ENCODE peak calls at places on chromosomes 16 and 17, in nine cellular contexts. M is CD8-positive, alpha-beta memory T cell; C is effector memory CD4-positive, alpha-beta T cell; H is GM12878; G is CD8-positive, alpha-beta T cell; I is HAP-1; Q is NT2/D1; J is tibial artery; Y is iPS DF 6.9. P is an unnamed sample. For H3K4me1, the result is how much of the 10 kb centered on the place peaks cover.

GRCh38 chr16:1193143-1193824 is 31.8 kb downstream of the TPSG1 start:
- DNase-seq in C (no peak), J (no peak), I (no peak), Q (no peak), Y (no peak), H (no peak), G (no peak), M (no peak), P (no peak)

GRCh38 chr16:49003022-49003421 is 278.6 kb downstream of the CBLN1 start:
- DNase-seq in Y (no peak), M (no peak), I (no peak), G (no peak), H (no peak), C (no peak), Q (no peak), J (no peak), P (no peak)

GRCh38 chr16:79598341-79599181 is 2.0 kb downstream of the MAF start:
- DNase-seq in Y (no peak), J (peak), I (peak), G (peak), Q (peak), C (peak), M (no peak), H (no peak), P (peak)

GRCh38 chr16:49015189-49015540 is 266.5 kb downstream of the CBLN1 start:
- DNase-seq in J (no peak), M (no peak), Q (no peak), H (no peak), C (no peak), G (no peak), I (no peak), Y (no peak), P (no peak)

GRCh38 chr16:84722068-84722467 is 22.3 kb downstream of the USP10 start:
- DNase-seq in J (no peak), C (no peak), Y (no peak), H (no peak), M (no peak), G (no peak), I (no peak), Q (no peak), P (no peak)

GRCh38 chr16:71360378-71360777 is 1.9 kb downstream of the CALB2 start:
- DNase-seq in G (no peak), H (no peak), I (no peak), M (no peak), Y (no peak), J (no peak), C (no peak), Q (no peak), P (no peak)

GRCh38 chr16:51971184-51971583 is 575.8 kb downstream of the TOX3 start:
- DNase-seq in G (no peak), H (no peak), J (no peak), C (no peak), Y (peak), M (no peak), I (no peak), Q (peak), P (no peak)

GRCh38 chr17:31388770-31389672 is 2.5 kb upstream of the RAB11FIP4 start:
- DNase-seq in Y (no peak), C (no peak), M (peak), Q (no peak), H (no peak), J (no peak), I (no peak), G (peak), P (no peak)

GRCh38 chr17:63497708-63498483 is 21.0 kb downstream of the ACE start:
- DNase-seq in Y (no peak), C (no peak), G (no peak), J (no peak), M (no peak), H (no peak), I (no peak), Q (no peak), P (no peak)

GRCh38 chr16:87830673-87831420 is 38.5 kb downstream of the SLC7A5 start:
- DNase-seq in G (no peak), Q (no peak), Y (no peak), I (no peak), H (no peak), C (no peak), J (no peak), M (no peak), P (no peak)

GRCh38 chr16:19696961-19697360 is 21.1 kb downstream of the KNOP1 start:
- DNase-seq in M (peak), C (no peak), H (no peak), I (no peak), Y (no peak), J (no peak), G (no peak), Q (no peak), P (no peak)

GRCh38 chr17:30323895-30324319 is 9.9 kb downstream of the TMIGD1 start:
- DNase-seq in M (no peak), J (peak), H (no peak), C (no peak), I (no peak), Y (no peak), G (peak), Q (no peak), P (peak)

GRCh38 chr17:66691644-66692500 is 143.0 kb upstream of the CACNG5 start:
- DNase-seq in J (no peak), Y (no peak), C (no peak), Q (no peak), G (peak), I (no peak), M (no peak), H (no peak), P (no peak)

GRCh38 chr17:57995076-57995956 is 7.3 kb upstream of the VEZF1 start:
- DNase-seq in M (peak), C (peak), H (no peak), Q (no peak), I (peak), Y (peak), G (peak), J (peak), P (peak)

GRCh38 chr16:73025111-73025505 is 22.8 kb downstream of the ZFHX3 start:
- DNase-seq in G (no peak), Q (no peak), J (no peak), C (no peak), Y (no peak), I (no peak), H (no peak), M (no peak), P (no peak)

GRCh38 chr16:79847101-79847500 is 246.6 kb upstream of the MAF start:
- DNase-seq in Q (no peak), H (no peak), I (no peak), M (no peak), G (no peak), J (no peak), C (no peak), Y (no peak), P (no peak)

GRCh38 chr17:82287849-82288601 is 14.5 kb upstream of the CSNK1D start:
- DNase-seq in G (no peak), Q (no peak), H (no peak), I (peak), J (no peak), Y (no peak), C (no peak), M (no peak), P (peak)

GRCh38 chr17:11351479-11351878 is 110.5 kb downstream of the SHISA6 start:
- DNase-seq in Y (no peak), C (no peak), I (no peak), Q (no peak), H (no peak), J (no peak), M (no peak), G (no peak), P (no peak)

GRCh38 chr16:48246066-48246465 is 1.3 kb downstream of the ABCC11 start:
- DNase-seq in G (no peak), I (peak), C (no peak), Q (no peak), M (no peak), Y (no peak), J (no peak), H (no peak), P (no peak)

GRCh38 chr17:81941484-81942166 is 4.5 kb upstream of the PYCR1 start:
- DNase-seq in I (no peak), Y (no peak), Q (no peak), C (no peak), H (no peak), J (no peak), M (no peak), G (no peak), P (peak)

GRCh38 chr16:25135239-25135878 is 23.8 kb downstream of the LCMT1 start:
- DNase-seq in G (no peak), I (no peak), M (no peak), H (no peak), C (no peak), J (no peak), Y (no peak), Q (no peak), P (no peak)

GRCh38 chr17:76735586-76736348 is 1.4 kb downstream of the SRSF2 start:
- DNase-seq in G (no peak), I (no peak), M (no peak), H (no peak), C (no peak), J (no peak), Y (no peak), Q (no peak), P (no peak)

GRCh38 chr16:6349725-6350124 is 982.9 kb upstream of the RBFOX1 start:
- DNase-seq in G (no peak), Q (no peak), H (no peak), Y (no peak), J (no peak), I (no peak), M (no peak), C (no peak), P (no peak)

GRCh38 chr17:72139213-72139612 is 18.4 kb downstream of the SOX9 start:
- DNase-seq in Q (no peak), H (no peak), M (no peak), C (no peak), I (no peak), J (no peak), Y (no peak), G (no peak), P (no peak)

GRCh38 chr17:39867084-39867890 is 715 bp upstream of the ZPBP2 start:
- DNase-seq in Q (no peak), M (peak), C (peak), Y (no peak), I (no peak), H (peak), G (peak), J (no peak), P (no peak)

GRCh38 chr17:57391076-57391825 is 134.9 kb downstream of the MSI2 start:
- DNase-seq in J (no peak), I (peak), C (no peak), H (no peak), M (no peak), G (no peak), Y (no peak), Q (no peak), P (no peak)

GRCh38 chr16:57480127-57480753 is 6.1 kb downstream of the DOK4 start:
- DNase-seq in Q (no peak), G (no peak), I (no peak), H (no peak), Y (no peak), M (no peak), J (peak), C (no peak), P (peak)

GRCh38 chr17:13813347-13814240 is 211.9 kb upstream of the HS3ST3A1 start:
- DNase-seq in C (no peak), Y (no peak), H (no peak), G (no peak), I (no peak), M (no peak), Q (no peak), J (no peak), P (no peak)

GRCh38 chr17:13540546-13540945 is 61.2 kb downstream of the HS3ST3A1 start:
- DNase-seq in Y (no peak), J (no peak), C (no peak), M (no peak), Q (no peak), H (no peak), I (no peak), G (no peak), P (no peak)

DNA sequence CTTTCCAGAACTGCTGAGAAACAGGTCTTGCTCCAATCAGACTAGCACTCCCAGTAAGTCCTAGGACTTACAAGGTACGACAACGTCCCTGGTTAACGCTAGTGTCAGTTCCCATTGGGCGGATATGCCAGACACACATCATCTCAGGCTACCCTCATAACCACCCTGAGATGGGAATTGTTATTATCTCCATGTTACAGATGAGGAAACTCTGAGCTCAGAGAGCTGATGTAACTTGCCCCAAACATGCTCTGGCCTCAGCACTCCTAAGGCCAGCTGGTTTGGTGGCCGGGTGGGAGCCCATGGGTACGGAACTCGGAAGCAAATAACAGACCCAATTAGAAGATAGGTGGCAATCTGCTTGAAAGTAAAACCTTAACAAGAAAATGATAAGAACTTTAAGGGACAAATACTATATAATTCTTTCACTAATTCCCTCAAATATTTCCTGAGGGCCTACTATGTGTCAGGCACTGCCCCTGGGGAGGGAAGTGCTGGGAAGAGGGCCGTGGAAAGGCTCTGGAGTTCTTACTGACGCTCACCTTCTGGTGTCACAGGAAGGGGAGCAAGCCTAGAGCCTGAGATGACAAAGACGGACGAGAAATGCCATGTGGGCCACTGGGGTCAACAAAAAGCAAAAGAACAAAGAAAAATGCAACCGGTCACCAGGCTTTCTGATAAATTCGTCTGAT is 6.9 kb downstream of the CREBBP start:
- DNase-seq in H (no peak), C (no peak), Q (no peak), Y (no peak), J (no peak), M (no peak), I (no peak), G (no peak), P (no peak)
- H3K4me1 ChIP-seq in H (under half), C (half or more), Q (under half), Y (under half), J (half or more), M (half or more), I (half or more), G (half or more), P (half or more)

DNA sequence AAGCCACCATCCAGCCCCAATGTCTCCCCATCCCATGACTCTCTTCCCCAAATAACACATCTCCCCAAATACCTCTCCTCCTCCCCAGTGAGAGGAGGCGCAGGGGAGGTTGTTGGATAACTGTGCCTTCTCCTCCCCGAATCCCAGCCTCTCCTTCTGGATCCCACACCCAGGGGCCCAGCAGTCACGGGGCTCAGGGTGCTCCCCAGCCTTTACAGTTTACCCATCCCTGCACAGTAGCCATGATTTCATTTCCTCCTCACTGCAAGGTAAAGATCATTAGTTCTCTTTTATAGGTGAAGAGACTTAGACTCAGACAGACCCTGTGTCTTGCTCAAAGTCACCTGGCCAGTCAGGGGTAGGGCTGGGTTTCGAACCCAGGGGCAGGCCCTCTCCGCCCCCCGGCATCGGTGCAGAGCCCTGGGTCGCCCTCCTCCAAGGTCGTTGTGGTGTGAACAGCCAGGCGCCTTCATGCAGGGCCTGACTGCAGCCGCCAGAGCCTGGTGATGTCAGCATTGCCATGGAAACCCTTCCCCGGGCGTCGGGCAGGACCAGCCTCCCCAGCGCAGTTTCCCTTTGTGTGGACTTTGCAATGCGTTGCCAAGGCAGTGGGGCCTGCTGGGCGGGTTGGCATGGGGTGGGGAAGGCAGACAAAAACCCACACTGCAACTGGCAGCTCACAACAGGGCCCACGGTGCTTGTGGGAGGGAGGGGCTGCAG is 53.3 kb upstream of the TOB1 start:
- DNase-seq in Q (peak), C (peak), Y (no peak), G (peak), I (no peak), M (peak), H (no peak), J (peak), P (no peak)
- H3K4me3 ChIP-seq in Q (no peak), C (no peak), Y (no peak), G (peak), I (no peak), M (peak), H (no peak), J (no peak), P (no peak)

DNA sequence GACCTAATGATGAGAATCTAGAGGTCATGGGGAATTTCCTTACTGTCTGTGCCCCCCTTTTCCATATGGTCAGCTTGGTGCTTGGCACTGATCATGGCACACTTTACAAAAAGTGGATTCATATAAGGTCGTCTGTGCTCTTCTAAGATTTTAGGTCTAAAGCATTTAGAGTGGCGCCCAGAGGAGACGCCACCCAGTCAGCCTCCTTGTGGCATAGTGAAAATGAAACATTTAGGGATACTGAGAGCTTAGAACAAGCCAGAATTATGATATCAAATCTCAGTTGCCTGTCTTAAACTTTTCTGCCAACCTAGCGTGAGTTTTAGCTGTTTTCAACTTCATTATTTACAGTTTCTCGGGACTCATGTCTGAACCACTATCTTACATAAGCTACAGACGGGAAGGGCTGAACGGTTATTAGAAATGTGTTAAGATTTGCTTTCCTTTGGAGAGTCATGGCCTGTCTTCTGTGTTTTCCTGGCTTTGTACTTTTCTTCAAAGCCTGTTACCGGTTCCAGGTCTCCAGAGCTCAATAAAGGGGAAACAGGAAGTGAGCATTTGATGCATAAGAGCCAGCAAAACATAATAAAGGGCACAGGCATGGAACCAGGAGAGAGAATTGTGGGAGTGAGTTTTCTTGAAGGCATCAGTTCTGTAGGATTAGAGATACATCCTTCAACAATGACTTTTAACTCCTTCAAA is 13.7 kb downstream of the ZNRF1 start:
- DNase-seq in Y (no peak), C (no peak), G (no peak), H (no peak), J (no peak), I (no peak), Q (no peak), M (no peak), P (no peak)
- H3K4me1 ChIP-seq in Y (under half), C (under half), G (under half), H (under half), J (under half), I (under half), Q (under half), M (under half), P (half or more)

GRCh38 chr16:89925596-89926079 is 2.5 kb downstream of the TUBB3 start:
- DNase-seq in I (no peak), J (no peak), C (no peak), M (no peak), G (no peak), Y (no peak), Q (no peak), H (no peak), P (no peak)

GRCh38 chr16:89924925-89925307 is 1.8 kb downstream of the TUBB3 start:
- DNase-seq in Y (no peak), Q (no peak), C (no peak), M (no peak), H (no peak), G (no peak), I (peak), J (no peak), P (no peak)

GRCh38 chr16:89923640-89924297 is 627 bp downstream of the TUBB3 start:
- DNase-seq in H (no peak), C (no peak), G (peak), J (no peak), I (peak), M (no peak), Q (no peak), Y (no peak), P (no peak)

GRCh38 chr16:89922884-89923639 is at the start of gene TUBB3:
- DNase-seq in Q (no peak), Y (no peak), J (no peak), H (no peak), C (no peak), G (no peak), I (peak), M (no peak), P (no peak)

GRCh38 chr16:89924298-89924924 is 1.3 kb downstream of the TUBB3 start:
- DNase-seq in J (no peak), C (no peak), G (no peak), I (peak), H (no peak), Y (no peak), Q (peak), M (peak), P (no peak)
- H3K4me3 ChIP-seq in J (no peak), C (no peak), G (no peak), I (peak), H (no peak), Y (peak), Q (peak), M (no peak), P (no peak)

DNA sequence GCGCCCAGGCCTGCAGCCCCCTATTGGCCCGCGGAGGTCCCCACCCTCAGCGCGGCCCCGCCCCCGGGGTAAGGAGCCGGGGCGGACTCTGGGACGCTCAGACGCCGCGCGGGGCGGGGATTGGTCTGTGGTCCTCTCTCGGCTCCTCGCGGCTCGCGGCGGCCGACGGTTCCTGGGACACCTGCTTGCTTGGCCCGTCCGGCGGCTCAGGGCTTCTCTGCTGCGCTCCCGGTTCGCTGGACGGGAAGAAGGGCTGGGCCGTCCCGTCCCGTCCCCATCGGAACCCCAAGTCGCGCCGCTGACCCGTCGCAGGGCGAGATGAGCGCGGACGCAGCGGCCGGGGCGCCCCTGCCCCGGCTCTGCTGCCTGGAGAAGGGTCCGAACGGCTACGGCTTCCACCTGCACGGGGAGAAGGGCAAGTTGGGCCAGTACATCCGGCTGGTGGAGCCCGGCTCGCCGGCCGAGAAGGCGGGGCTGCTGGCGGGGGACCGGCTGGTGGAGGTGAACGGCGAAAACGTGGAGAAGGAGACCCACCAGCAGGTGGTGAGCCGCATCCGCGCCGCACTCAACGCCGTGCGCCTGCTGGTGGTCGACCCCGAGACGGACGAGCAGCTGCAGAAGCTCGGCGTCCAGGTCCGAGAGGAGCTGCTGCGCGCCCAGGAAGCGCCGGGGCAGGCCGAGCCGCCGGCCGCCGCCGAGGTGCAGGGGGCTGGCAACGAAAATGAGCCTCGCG is at the start of gene NHERF1:
- DNase-seq in H (peak), C (peak), J (peak), G (peak), Y (no peak), I (peak), Q (peak), M (peak), P (peak)
- H3K4me1 ChIP-seq in H (under half), C (half or more), J (under half), G (half or more), Y (under half), I (under half), Q (half or more), M (half or more), P (under half)

P was measured in gastrocnemius medialis.